ENCODE peak calls at places on chromosome 1, in eight cellular contexts. T is coronary artery, W is right lobe of liver, Y is ovary, E is AG04450, P is neural progenitor cell, F is foreskin keratinocyte, D is tibial nerve. R is an unnamed sample.
A peak's percentile ranks its signal among the peaks of the same experiment; 100 is the strongest.

GRCh38 chr1:154999651-155000474 is 2.7 kb upstream of the ZBTB7B start:
- DNase-seq in T (no peak), E (no peak), Y (no peak), P (peak; percentile 76), D (no peak), F (no peak), W (peak; percentile 45), R (peak; percentile 81)

GRCh38 chr1:74693473-74693872 is 19.9 kb upstream of the ERICH3 start:
- DNase-seq in Y (no peak), F (peak; percentile 52), W (no peak), P (no peak), E (no peak), D (no peak), T (no peak), R (no peak)

GRCh38 chr1:234542211-234542850 is 63.4 kb upstream of the TARBP1 start:
- DNase-seq in T (no peak), P (no peak), D (no peak), Y (peak; percentile 18), W (peak; percentile 68), F (no peak), E (no peak), R (no peak)

GRCh38 chr1:212254853-212255363 is 30.3 kb upstream of the PPP2R5A start:
- DNase-seq in D (no peak), W (peak; percentile 79), F (no peak), T (no peak), E (no peak), Y (no peak), P (no peak), R (no peak)

GRCh38 chr1:109723351-109723750 is 11.3 kb downstream of the GSTM5 start:
- DNase-seq in D (no peak), P (no peak), Y (no peak), F (no peak), W (no peak), E (no peak), T (no peak), R (no peak)

GRCh38 chr1:234538062-234538731 is 59.2 kb upstream of the TARBP1 start:
- DNase-seq in Y (peak; percentile 26), P (no peak), D (no peak), F (no peak), E (no peak), W (peak; percentile 48), T (no peak), R (no peak)

GRCh38 chr1:107196973-107197562 is 56.2 kb downstream of the NTNG1 start:
- DNase-seq in Y (no peak), T (no peak), E (no peak), W (no peak), P (peak; percentile 72), D (no peak), F (no peak), R (no peak)

GRCh38 chr1:161127649-161128048 is 4.8 kb downstream of the DEDD start:
- DNase-seq in W (no peak), T (no peak), E (no peak), P (no peak), D (no peak), F (no peak), Y (no peak), R (no peak)

GRCh38 chr1:243713470-243714186 is 136.4 kb downstream of the AKT3 start:
- DNase-seq in F (no peak), E (no peak), P (peak; percentile 67), D (no peak), Y (peak; percentile 29), W (no peak), T (no peak), R (no peak)

GRCh38 chr1:9321986-9322715 is 29.5 kb downstream of the SPSB1 start:
- DNase-seq in F (no peak), P (no peak), T (no peak), E (no peak), D (no peak), Y (no peak), W (no peak), R (no peak)

GRCh38 chr1:16926491-16927195 is 4.9 kb downstream of the CROCC start:
- DNase-seq in E (no peak), F (no peak), Y (no peak), D (no peak), T (no peak), P (peak; percentile 94), W (no peak), R (no peak)

GRCh38 chr1:236691348-236691747 is 5.0 kb downstream of the ACTN2 start:
- DNase-seq in E (no peak), Y (no peak), D (no peak), W (no peak), T (no peak), F (no peak), P (no peak), R (no peak)

GRCh38 chr1:233359431-233359830 is 31.9 kb downstream of the MAP3K21 start:
- DNase-seq in D (no peak), E (no peak), P (no peak), F (no peak), Y (no peak), W (peak; percentile 69), T (no peak), R (no peak)

GRCh38 chr1:194069168-194069830 is 882.9 kb upstream of the B3GALT2 start:
- DNase-seq in W (peak; percentile 19), D (no peak), E (no peak), T (no peak), Y (peak; percentile 17), F (no peak), P (no peak), R (no peak)

GRCh38 chr1:92404661-92405060 is 82.1 kb downstream of the GFI1 start:
- DNase-seq in T (no peak), Y (no peak), W (no peak), P (no peak), F (peak; percentile 35), D (no peak), E (no peak), R (no peak)

GRCh38 chr1:199742547-199742946 is 285.0 kb upstream of the NR5A2 start:
- DNase-seq in W (no peak), T (no peak), F (peak; percentile 75), E (peak; percentile 72), P (no peak), D (no peak), Y (no peak), R (no peak)

GRCh38 chr1:53506355-53507050 is 47.3 kb downstream of the DMRTB1 start:
- DNase-seq in E (no peak), Y (no peak), D (no peak), P (no peak), T (no peak), F (no peak), W (no peak), R (no peak)

GRCh38 chr1:109047339-109047738 is 5.4 kb upstream of the WDR47 start:
- DNase-seq in F (no peak), W (no peak), P (no peak), D (no peak), Y (no peak), E (no peak), T (no peak), R (no peak)

GRCh38 chr1:168834225-168834872 is 105.3 kb upstream of the DPT start:
- DNase-seq in W (no peak), T (no peak), Y (no peak), F (peak; percentile 16), E (no peak), D (no peak), P (no peak), R (no peak)

GRCh38 chr1:154344977-154345837 is 19.9 kb downstream of the ATP8B2 start:
- DNase-seq in T (no peak), E (no peak), W (no peak), D (no peak), P (peak; percentile 82), Y (no peak), F (no peak), R (peak; percentile 64)

GRCh38 chr1:180195401-180195800 is 34.7 kb upstream of the LHX4 start:
- DNase-seq in F (no peak), T (no peak), E (no peak), P (no peak), D (no peak), W (no peak), Y (no peak), R (no peak)

GRCh38 chr1:229440821-229441537 is 7.1 kb upstream of the ACTA1 start:
- DNase-seq in W (no peak), Y (no peak), F (peak; percentile 41), P (no peak), D (no peak), T (no peak), E (peak; percentile 66), R (peak; percentile 82)

GRCh38 chr1:53959664-53960250 is 13.6 kb downstream of the LRRC42 start:
- DNase-seq in P (no peak), W (no peak), T (no peak), Y (no peak), D (no peak), F (no peak), E (no peak), R (peak; percentile 57)

GRCh38 chr1:220748091-220748934 is at the start of gene MTARC2:
- DNase-seq in D (peak; percentile 46), F (peak; percentile 10), T (peak; percentile 93), Y (peak; percentile 70), P (peak; percentile 70), E (peak; percentile 8), W (peak; percentile 89), R (peak; percentile 61)
- TF ChIP-seq CTCF in D (no peak), F (no peak), T (no peak), Y (no peak), P (no peak), E (no peak), W (no peak), R (no peak)

GRCh38 chr1:177181631-177182291 is 11.0 kb downstream of the BRINP2 start:
- DNase-seq in T (peak; percentile 77), E (no peak), W (peak; percentile 54), F (no peak), Y (peak; percentile 40), P (peak; percentile 93), D (peak; percentile 26), R (peak; percentile 81)
- TF ChIP-seq CTCF in T (peak; percentile 77), E (peak; percentile 86), W (peak; percentile 58), F (peak; percentile 86), Y (peak; percentile 57), P (peak; percentile 85), D (peak; percentile 64), R (peak; percentile 74)

GRCh38 chr1:1305300-1306069 is 2.2 kb downstream of the ACAP3 start:
- DNase-seq in E (peak; percentile 29), P (peak; percentile 44), W (peak; percentile 59), T (no peak), D (peak; percentile 57), Y (peak; percentile 81), F (peak; percentile 65), R (peak; percentile 74)
- TF ChIP-seq CTCF in E (no peak), P (no peak), W (no peak), T (no peak), D (no peak), Y (no peak), F (peak; percentile 45), R (peak; percentile 21)

GRCh38 chr1:34900775-34901502 is 28.5 kb downstream of the DLGAP3 start:
- DNase-seq in E (no peak), D (no peak), W (no peak), T (peak; percentile 53), F (no peak), P (no peak), Y (no peak), R (no peak)

GRCh38 chr1:34899906-34900305 is 29.5 kb downstream of the DLGAP3 start:
- DNase-seq in F (no peak), P (no peak), D (no peak), W (no peak), E (no peak), T (peak; percentile 69), Y (no peak), R (no peak)

GRCh38 chr1:34898220-34898820 is 31.1 kb downstream of the DLGAP3 start:
- DNase-seq in F (no peak), W (no peak), T (no peak), Y (no peak), P (no peak), D (no peak), E (no peak), R (no peak)

GRCh38 chr1:34899471-34899870 is 30.0 kb downstream of the DLGAP3 start:
- DNase-seq in Y (no peak), F (no peak), E (no peak), P (no peak), T (peak; percentile 58), D (no peak), W (no peak), R (no peak)

GRCh38 chr1:34896612-34897011 is 32.8 kb downstream of the DLGAP3 start:
- DNase-seq in E (no peak), Y (no peak), W (no peak), P (no peak), F (no peak), T (no peak), D (no peak), R (no peak)
- TF ChIP-seq CTCF in E (peak; percentile 9), Y (no peak), W (no peak), P (no peak), F (peak; percentile 36), T (no peak), D (no peak), R (peak; percentile 25)